ENCODE peak calls at places on chromosomes 1 and 21, in five cellular contexts. Z, C, Y, A and T are unnamed samples.

GRCh38 chr21:43188712-43189151 is 19.9 kb downstream of the CRYAA start:
- DNase-seq in Z (no peak), C (no peak), Y (no peak), A (no peak), T (no peak)

GRCh38 chr1:85087659-85088407 is 39.5 kb upstream of the MCOLN3 start:
- DNase-seq in Z (no peak), C (no peak), Y (no peak), A (no peak), T (no peak)

GRCh38 chr1:174704300-174704699 is 256.5 kb downstream of the GPR52 start:
- DNase-seq in Z (no peak), C (no peak), Y (no peak), A (no peak), T (no peak)

GRCh38 chr1:31054349-31054748 is 11.2 kb downstream of the PUM1 start:
- DNase-seq in Z (peak), C (peak), Y (no peak), A (no peak), T (no peak)

GRCh38 chr1:109466440-109467300 is at the start of gene SYPL2:
- DNase-seq in Z (peak), C (peak), Y (no peak), A (peak), T (no peak)

GRCh38 chr1:219150913-219151312 is 22.8 kb upstream of the LYPLAL1 start:
- DNase-seq in Z (no peak), C (no peak), Y (no peak), A (no peak), T (no peak)

GRCh38 chr1:184792450-184792969 is 37.9 kb upstream of the EDEM3 start:
- DNase-seq in Z (peak), C (peak), Y (peak), A (peak), T (peak)

GRCh38 chr1:182159443-182159842 is 97.9 kb upstream of the ZNF648 start:
- DNase-seq in Z (no peak), C (no peak), Y (no peak), A (no peak), T (no peak)

GRCh38 chr1:178798232-178798861 is 72.5 kb downstream of the ANGPTL1 start:
- DNase-seq in Z (no peak), C (no peak), Y (no peak), A (no peak), T (no peak)

DNA sequence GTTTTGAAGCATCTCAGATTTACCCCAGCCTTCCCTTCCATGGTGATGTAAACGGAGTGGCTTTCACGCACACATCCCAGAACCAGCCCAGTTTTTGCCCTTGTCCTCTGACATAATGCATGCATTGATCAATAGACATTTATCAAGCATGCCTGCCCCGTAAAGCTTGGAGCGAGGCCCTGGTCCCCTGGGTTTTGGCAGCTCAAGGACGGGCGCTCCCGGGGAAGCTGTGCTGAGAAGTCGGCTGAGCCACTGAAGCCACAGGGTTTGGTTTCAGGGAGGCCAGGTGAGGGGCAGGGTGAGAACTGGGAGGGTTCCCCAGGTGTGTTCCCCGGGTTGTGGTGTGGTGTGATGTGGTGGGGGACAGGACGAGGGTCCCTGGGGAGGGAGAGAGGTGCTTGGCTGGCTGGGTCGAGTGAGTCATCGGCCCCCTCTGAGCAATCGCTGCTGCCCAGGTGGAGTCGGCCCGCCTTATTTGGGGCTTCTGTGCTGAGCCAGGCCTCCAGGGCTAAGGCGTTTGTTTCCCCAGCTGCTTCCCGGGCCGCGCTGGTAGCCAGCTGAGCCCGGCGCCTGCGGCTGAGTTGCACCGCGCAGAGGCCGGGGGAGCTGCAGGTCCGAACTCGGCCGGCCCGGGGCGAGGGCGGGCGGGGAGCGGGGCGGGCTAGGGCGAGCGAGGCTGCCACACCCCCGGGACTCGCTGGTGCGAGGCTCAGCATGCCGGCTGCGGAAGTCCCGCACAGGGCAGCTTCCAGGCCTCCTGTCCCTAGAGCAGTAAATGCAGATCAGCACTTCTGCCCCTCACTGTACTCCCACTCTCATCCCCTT is 23.6 kb downstream of the ATP2B4 start:
- DNase-seq in Z (peak), C (peak), Y (no peak), A (no peak), T (no peak)
- H3K4me3 ChIP-seq in Z (peak), C (no peak), Y (peak), A (no peak), T (no peak)

GRCh38 chr1:94389298-94389697 is 28.9 kb upstream of the ABCD3 start:
- DNase-seq in Z (no peak), C (no peak), Y (no peak), A (no peak), T (no peak)
- TF ChIP-seq CTCF in Z (no peak), C (no peak), Y (no peak), A (no peak), T (no peak)

DNA sequence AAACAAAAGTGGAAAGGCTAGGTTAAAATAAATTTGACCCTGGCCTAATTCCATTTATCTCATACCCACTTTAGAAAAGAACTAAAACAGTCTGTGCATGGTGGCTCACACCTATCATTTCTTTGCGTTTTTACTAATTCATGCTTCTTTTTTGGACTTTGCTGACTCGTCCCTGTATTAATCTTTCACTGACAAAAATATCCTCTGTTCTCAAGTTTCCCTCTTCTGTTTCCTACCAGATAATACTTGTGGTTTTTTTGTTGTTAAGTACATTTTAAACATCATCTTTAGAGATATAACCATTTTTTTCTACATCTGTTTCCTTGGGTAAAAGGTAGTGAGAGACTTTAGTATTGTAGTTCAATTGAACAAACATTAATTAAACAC is 11.5 kb downstream of the CNST start:
- DNase-seq in Z (peak), C (peak), Y (no peak), A (no peak), T (no peak)
- H3K4me3 ChIP-seq in Z (no peak), C (no peak), Y (no peak), A (no peak), T (no peak)

DNA sequence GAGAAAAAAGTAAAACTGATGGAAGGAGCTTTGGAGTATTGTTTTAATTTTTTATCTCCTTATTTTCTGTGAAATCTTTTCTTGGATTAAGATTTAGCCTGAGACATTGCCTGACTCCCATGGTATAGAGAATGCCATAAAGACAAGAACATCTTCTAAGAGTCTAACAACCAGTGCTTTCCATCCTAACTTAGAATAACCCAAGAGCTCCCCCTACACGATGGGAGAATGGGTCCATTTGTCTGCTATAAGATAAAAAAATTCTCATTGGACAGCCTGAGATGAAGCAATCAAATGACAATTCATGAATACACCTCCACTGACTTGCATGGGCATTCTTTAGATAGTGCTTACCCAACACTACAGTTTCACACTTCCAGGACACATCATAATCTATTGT is 478.1 kb downstream of the TTLL7 start:
- DNase-seq in Z (no peak), C (no peak), Y (no peak), A (peak), T (no peak)
- TF ChIP-seq CTCF in Z (no peak), C (no peak), Y (no peak), A (no peak), T (no peak)